ENCODE peak calls at places on chromosomes 2 and 18, in eight cellular contexts. One of them, this sample, is unnamed.

GRCh38 chr2:127228102-127228501 is 8.0 kb upstream of the CYP27C1 start:
- DNase-seq in HCT116: no peak
- DNase-seq in stomach: no peak
- DNase-seq in esophagus muscularis mucosa: no peak
- DNase-seq in GM12878: no peak
- DNase-seq in GM12891: no peak
- DNase-seq in endothelial cell of umbilical vein: peak
- DNase-seq in GM12892: no peak
- DNase-seq in this sample: no peak

GRCh38 chr18:79806976-79807841 is 9.5 kb downstream of the KCNG2 start:
- DNase-seq in HCT116: no peak
- DNase-seq in stomach: no peak
- DNase-seq in esophagus muscularis mucosa: no peak
- DNase-seq in GM12878: no peak
- DNase-seq in GM12891: no peak
- DNase-seq in endothelial cell of umbilical vein: no peak
- DNase-seq in GM12892: no peak
- DNase-seq in this sample: peak

GRCh38 chr18:75100832-75101630 is 107.9 kb downstream of the PTGR3 start:
- DNase-seq in HCT116: no peak
- DNase-seq in stomach: peak
- DNase-seq in esophagus muscularis mucosa: no peak
- DNase-seq in GM12878: no peak
- DNase-seq in GM12891: no peak
- DNase-seq in endothelial cell of umbilical vein: no peak
- DNase-seq in GM12892: no peak
- DNase-seq in this sample: peak

GRCh38 chr18:50880108-50880465 is 1.2 kb downstream of the ME2 start:
- DNase-seq in HCT116: no peak
- DNase-seq in stomach: no peak
- DNase-seq in esophagus muscularis mucosa: no peak
- DNase-seq in GM12878: no peak
- DNase-seq in GM12891: no peak
- DNase-seq in endothelial cell of umbilical vein: no peak
- DNase-seq in GM12892: no peak
- DNase-seq in this sample: no peak

GRCh38 chr2:192029089-192029488 is 165.6 kb downstream of the TMEFF2 start:
- DNase-seq in HCT116: peak
- DNase-seq in stomach: no peak
- DNase-seq in esophagus muscularis mucosa: no peak
- DNase-seq in GM12878: no peak
- DNase-seq in GM12891: no peak
- DNase-seq in endothelial cell of umbilical vein: no peak
- DNase-seq in GM12892: no peak
- DNase-seq in this sample: no peak

GRCh38 chr2:28751956-28752607 is 452 bp downstream of the PPP1CB start:
- DNase-seq in HCT116: no peak
- DNase-seq in stomach: peak
- DNase-seq in esophagus muscularis mucosa: no peak
- DNase-seq in GM12878: no peak
- DNase-seq in GM12891: peak
- DNase-seq in endothelial cell of umbilical vein: no peak
- DNase-seq in GM12892: peak
- DNase-seq in this sample: peak

GRCh38 chr18:12579775-12580174 is 78.1 kb downstream of the SPIRE1 start:
- DNase-seq in HCT116: no peak
- DNase-seq in stomach: no peak
- DNase-seq in esophagus muscularis mucosa: no peak
- DNase-seq in GM12878: no peak
- DNase-seq in GM12891: no peak
- DNase-seq in endothelial cell of umbilical vein: no peak
- DNase-seq in GM12892: no peak
- DNase-seq in this sample: no peak

GRCh38 chr2:224221455-224221913 is 180.4 kb downstream of the FAM124B start:
- DNase-seq in HCT116: no peak
- DNase-seq in stomach: no peak
- DNase-seq in esophagus muscularis mucosa: no peak
- DNase-seq in GM12878: no peak
- DNase-seq in GM12891: no peak
- DNase-seq in endothelial cell of umbilical vein: peak
- DNase-seq in GM12892: no peak
- DNase-seq in this sample: no peak

GRCh38 chr2:22499082-22499844 is 885.7 kb upstream of the KLHL29 start:
- DNase-seq in HCT116: no peak
- DNase-seq in stomach: no peak
- DNase-seq in esophagus muscularis mucosa: no peak
- DNase-seq in GM12878: no peak
- DNase-seq in GM12891: no peak
- DNase-seq in endothelial cell of umbilical vein: no peak
- DNase-seq in GM12892: no peak
- DNase-seq in this sample: no peak

GRCh38 chr2:26298638-26299393 is 47.1 kb upstream of the SELENOI start:
- DNase-seq in HCT116: no peak
- DNase-seq in stomach: peak
- DNase-seq in esophagus muscularis mucosa: no peak
- DNase-seq in GM12878: peak
- DNase-seq in GM12891: no peak
- DNase-seq in endothelial cell of umbilical vein: peak
- DNase-seq in GM12892: no peak
- DNase-seq in this sample: peak

GRCh38 chr2:120382541-120383144 is 36.7 kb downstream of the INHBB start:
- DNase-seq in HCT116: no peak
- DNase-seq in stomach: no peak
- DNase-seq in esophagus muscularis mucosa: no peak
- DNase-seq in GM12878: no peak
- DNase-seq in GM12891: no peak
- DNase-seq in endothelial cell of umbilical vein: no peak
- DNase-seq in GM12892: no peak
- DNase-seq in this sample: no peak
- TF ChIP-seq POLR2AphosphoS5 in HCT116: no peak
- TF ChIP-seq POLR2AphosphoS5 in stomach: no peak
- TF ChIP-seq POLR2AphosphoS5 in esophagus muscularis mucosa: no peak
- TF ChIP-seq POLR2AphosphoS5 in GM12878: no peak
- TF ChIP-seq POLR2AphosphoS5 in GM12891: no peak
- TF ChIP-seq POLR2AphosphoS5 in endothelial cell of umbilical vein: no peak
- TF ChIP-seq POLR2AphosphoS5 in GM12892: no peak
- TF ChIP-seq POLR2AphosphoS5 in this sample: no peak

GRCh38 chr2:236075802-236076201 is 92.4 kb downstream of the GBX2 start:
- DNase-seq in HCT116: no peak
- DNase-seq in stomach: no peak
- DNase-seq in esophagus muscularis mucosa: no peak
- DNase-seq in GM12878: no peak
- DNase-seq in GM12891: no peak
- DNase-seq in endothelial cell of umbilical vein: no peak
- DNase-seq in GM12892: no peak
- DNase-seq in this sample: no peak

GRCh38 chr2:236070236-236070635 is 98.0 kb downstream of the GBX2 start:
- DNase-seq in HCT116: no peak
- DNase-seq in stomach: no peak
- DNase-seq in esophagus muscularis mucosa: no peak
- DNase-seq in GM12878: no peak
- DNase-seq in GM12891: no peak
- DNase-seq in endothelial cell of umbilical vein: no peak
- DNase-seq in GM12892: no peak
- DNase-seq in this sample: no peak

GRCh38 chr2:236078675-236079255 is 89.4 kb downstream of the GBX2 start:
- DNase-seq in HCT116: no peak
- DNase-seq in stomach: no peak
- DNase-seq in esophagus muscularis mucosa: no peak
- DNase-seq in GM12878: no peak
- DNase-seq in GM12891: no peak
- DNase-seq in endothelial cell of umbilical vein: no peak
- DNase-seq in GM12892: no peak
- DNase-seq in this sample: no peak

GRCh38 chr2:236073246-236073645 is 94.9 kb downstream of the GBX2 start:
- DNase-seq in HCT116: no peak
- DNase-seq in stomach: no peak
- DNase-seq in esophagus muscularis mucosa: no peak
- DNase-seq in GM12878: no peak
- DNase-seq in GM12891: no peak
- DNase-seq in endothelial cell of umbilical vein: no peak
- DNase-seq in GM12892: no peak
- DNase-seq in this sample: no peak

DNA sequence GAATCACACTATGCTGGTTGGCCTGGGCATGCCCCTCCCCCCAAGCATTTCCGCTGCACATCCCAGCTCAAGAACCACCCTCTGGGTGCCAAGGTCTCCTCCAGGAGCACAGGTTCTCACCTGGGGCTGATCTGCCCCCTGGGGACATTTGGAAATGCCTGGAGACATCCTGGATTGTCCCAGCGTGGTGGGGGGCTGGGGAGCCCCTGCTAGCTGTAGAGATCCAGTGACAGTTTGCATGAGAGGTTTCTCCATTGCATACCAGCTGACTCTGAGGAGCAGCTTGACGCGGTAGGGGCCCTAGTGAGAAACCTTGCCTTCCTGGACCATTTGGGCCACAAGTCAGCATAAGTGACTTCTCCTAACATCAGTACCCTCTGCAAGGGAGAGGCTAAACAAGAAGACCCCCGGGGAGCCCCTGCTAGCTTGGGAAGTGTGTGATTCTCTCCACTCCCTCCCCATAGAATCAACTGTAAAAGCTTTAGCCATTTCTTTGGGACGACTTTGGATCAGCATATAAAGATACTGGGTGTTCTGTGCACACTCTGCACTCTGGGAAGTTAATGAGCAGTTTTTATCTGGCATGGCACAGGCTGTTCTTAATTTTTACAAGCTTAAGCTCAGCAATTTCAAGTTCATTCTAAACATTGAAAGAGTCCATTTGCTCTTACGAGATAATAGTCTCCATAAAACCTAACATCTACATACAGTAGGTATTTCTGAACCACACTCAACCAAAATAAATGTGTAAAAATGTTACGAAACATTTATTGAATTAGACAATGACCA is 94.1 kb downstream of the GBX2 start:
- DNase-seq in HCT116: no peak
- DNase-seq in stomach: no peak
- DNase-seq in esophagus muscularis mucosa: no peak
- DNase-seq in GM12878: no peak
- DNase-seq in GM12891: no peak
- DNase-seq in endothelial cell of umbilical vein: no peak
- DNase-seq in GM12892: no peak
- DNase-seq in this sample: no peak
- TF ChIP-seq POLR2AphosphoS5 in HCT116: no peak
- TF ChIP-seq POLR2AphosphoS5 in stomach: no peak
- TF ChIP-seq POLR2AphosphoS5 in esophagus muscularis mucosa: no peak
- TF ChIP-seq POLR2AphosphoS5 in GM12878: no peak
- TF ChIP-seq POLR2AphosphoS5 in GM12891: no peak
- TF ChIP-seq POLR2AphosphoS5 in endothelial cell of umbilical vein: no peak
- TF ChIP-seq POLR2AphosphoS5 in GM12892: no peak
- TF ChIP-seq POLR2AphosphoS5 in this sample: no peak

GRCh38 chr18:21177742-21178305 is 64.2 kb upstream of the GREB1L start:
- DNase-seq in HCT116: no peak
- DNase-seq in stomach: no peak
- DNase-seq in esophagus muscularis mucosa: no peak
- DNase-seq in GM12878: no peak
- DNase-seq in GM12891: no peak
- DNase-seq in endothelial cell of umbilical vein: no peak
- DNase-seq in GM12892: no peak
- DNase-seq in this sample: no peak
- TF ChIP-seq POLR2AphosphoS5 in HCT116: no peak
- TF ChIP-seq POLR2AphosphoS5 in stomach: no peak
- TF ChIP-seq POLR2AphosphoS5 in esophagus muscularis mucosa: no peak
- TF ChIP-seq POLR2AphosphoS5 in GM12878: no peak
- TF ChIP-seq POLR2AphosphoS5 in GM12891: no peak
- TF ChIP-seq POLR2AphosphoS5 in endothelial cell of umbilical vein: no peak
- TF ChIP-seq POLR2AphosphoS5 in GM12892: no peak
- TF ChIP-seq POLR2AphosphoS5 in this sample: no peak

DNA sequence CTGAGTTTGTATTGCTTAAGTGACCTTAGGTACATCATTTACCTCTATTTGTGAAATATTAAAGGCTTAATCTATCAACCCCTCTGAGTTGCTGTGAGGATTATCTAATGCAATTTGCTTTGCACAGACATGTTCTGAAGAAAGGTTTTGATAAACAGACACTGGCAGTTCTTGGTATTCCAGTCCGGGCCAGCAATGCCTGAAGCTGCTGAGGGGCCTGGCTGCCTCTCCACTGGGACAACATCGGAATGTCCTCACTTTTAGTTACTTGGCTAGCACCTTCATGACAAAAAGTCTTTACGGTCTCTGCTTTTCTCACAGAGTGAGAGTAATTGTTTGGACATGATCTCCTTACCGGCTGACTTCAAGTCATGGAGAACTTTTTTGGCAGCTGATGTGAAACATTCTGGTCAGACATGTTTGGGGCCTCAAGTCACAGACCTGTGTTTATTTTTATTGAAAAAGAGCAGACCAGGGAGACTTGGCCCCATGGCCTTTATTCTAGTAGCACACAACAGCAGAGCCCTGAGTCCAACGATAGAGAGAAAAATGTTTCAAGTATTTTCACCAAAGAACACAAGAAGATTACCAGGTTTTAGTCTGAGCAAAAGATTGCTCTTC is 1112.3 kb upstream of the FANCL start:
- DNase-seq in HCT116: no peak
- DNase-seq in stomach: no peak
- DNase-seq in esophagus muscularis mucosa: no peak
- DNase-seq in GM12878: no peak
- DNase-seq in GM12891: no peak
- DNase-seq in endothelial cell of umbilical vein: no peak
- DNase-seq in GM12892: no peak
- DNase-seq in this sample: no peak
- TF ChIP-seq POLR2AphosphoS5 in HCT116: no peak
- TF ChIP-seq POLR2AphosphoS5 in stomach: no peak
- TF ChIP-seq POLR2AphosphoS5 in esophagus muscularis mucosa: no peak
- TF ChIP-seq POLR2AphosphoS5 in GM12878: no peak
- TF ChIP-seq POLR2AphosphoS5 in GM12891: no peak
- TF ChIP-seq POLR2AphosphoS5 in endothelial cell of umbilical vein: no peak
- TF ChIP-seq POLR2AphosphoS5 in GM12892: no peak
- TF ChIP-seq POLR2AphosphoS5 in this sample: no peak